ENCODE peak calls at places on chromosomes 4 and X, in ten cellular contexts. F is endothelial cell; N is EL; P is non-pigmented ciliary epithelial cell; G is SW480; C is A673; Z is mesenteric fat pad; E is CD8-positive, alpha-beta T cell; M is substantia nigra; H is ovary. W is an unnamed sample.
A peak's percentile ranks its signal among the peaks of the same experiment; 100 is the strongest.

GRCh38 chr4:65880594-65880993 is 210.3 kb upstream of the EPHA5 start:
- DNase-seq in F (no peak), N (no peak), P (no peak), G (no peak), C (peak; percentile 28), Z (no peak), E (no peak), M (no peak), H (no peak), W (no peak)

GRCh38 chr4:168648494-168648893 is 151.6 kb downstream of the PALLD start:
- DNase-seq in F (no peak), N (no peak), P (no peak), G (no peak), C (no peak), Z (no peak), E (no peak), M (no peak), H (no peak), W (no peak)

GRCh38 chr4:139817657-139818452 is 152.2 kb downstream of the MGST2 start:
- DNase-seq in F (no peak), N (no peak), P (no peak), G (peak; percentile 3), C (no peak), Z (no peak), E (no peak), M (no peak), H (no peak), W (no peak)

GRCh38 chr4:57147335-57148060 is 37.3 kb upstream of the IGFBP7 start:
- DNase-seq in F (no peak), N (peak; percentile 82), P (peak; percentile 77), G (no peak), C (no peak), Z (no peak), E (no peak), M (no peak), H (no peak), W (no peak)

GRCh38 chr4:88985088-88985779 is 71.8 kb downstream of the FAM13A start:
- DNase-seq in F (no peak), N (peak; percentile 62), P (no peak), G (no peak), C (no peak), Z (no peak), E (no peak), M (no peak), H (no peak), W (no peak)

GRCh38 chr4:124722069-124722468 is 9.5 kb upstream of the ANKRD50 start:
- DNase-seq in F (no peak), N (no peak), P (no peak), G (no peak), C (no peak), Z (no peak), E (no peak), M (no peak), H (no peak), W (no peak)

GRCh38 chr4:169030575-169030982 is 20.5 kb upstream of the CBR4 start:
- DNase-seq in F (no peak), N (no peak), P (no peak), G (no peak), C (peak; percentile 40), Z (no peak), E (no peak), M (no peak), H (no peak), W (no peak)

GRCh38 chrX:116317409-116317808 is 119.0 kb upstream of the SLC6A14 start:
- DNase-seq in F (no peak), N (peak; percentile 14), P (peak; percentile 35), G (no peak), C (peak; percentile 73), Z (peak; percentile 43), E (no peak), M (no peak), H (no peak), W (no peak)

GRCh38 chr4:15149234-15149841 is 147.1 kb downstream of the CPEB2 start:
- DNase-seq in F (no peak), N (no peak), P (no peak), G (no peak), C (no peak), Z (no peak), E (no peak), M (no peak), H (no peak), W (no peak)

GRCh38 chrX:45445745-45446412 is 245.2 kb upstream of the DIPK2B start:
- DNase-seq in F (no peak), N (peak; percentile 79), P (peak; percentile 41), G (peak; percentile 2), C (peak; percentile 44), Z (no peak), E (no peak), M (no peak), H (no peak), W (no peak)

GRCh38 chrX:9825966-9826365 is 39.7 kb downstream of the SHROOM2 start:
- DNase-seq in F (no peak), N (no peak), P (no peak), G (no peak), C (no peak), Z (no peak), E (no peak), M (no peak), H (no peak), W (no peak)

GRCh38 chrX:140918398-140919043 is 83.9 kb upstream of the SPANXB1 start:
- DNase-seq in F (peak; percentile 38), N (peak; percentile 57), P (peak; percentile 17), G (peak; percentile 49), C (peak; percentile 80), Z (no peak), E (no peak), M (no peak), H (no peak), W (no peak)

W was measured in vagina.